ENCODE peak calls at places on chromosomes 4 and X, in five cellular contexts. One of them, this sample, is unnamed.

GRCh38 chr4:11805837-11806236 is 377.1 kb upstream of the HS3ST1 start:
- DNase-seq in fibroblast of mammary gland: peak
- DNase-seq in transverse colon: no peak
- DNase-seq in BE2C: no peak
- DNase-seq in A673: peak
- DNase-seq in this sample: no peak

GRCh38 chr4:182073278-182073677 is 169.9 kb upstream of the TENM3 start:
- DNase-seq in fibroblast of mammary gland: no peak
- DNase-seq in transverse colon: no peak
- DNase-seq in BE2C: no peak
- DNase-seq in A673: no peak
- DNase-seq in this sample: no peak

GRCh38 chrX:132965461-132965860 is 7.0 kb upstream of the HS6ST2 start:
- DNase-seq in fibroblast of mammary gland: no peak
- DNase-seq in transverse colon: no peak
- DNase-seq in BE2C: no peak
- DNase-seq in A673: no peak
- DNase-seq in this sample: no peak

GRCh38 chrX:15838017-15838416 is 16.6 kb downstream of the AP1S2 start:
- DNase-seq in fibroblast of mammary gland: no peak
- DNase-seq in transverse colon: no peak
- DNase-seq in BE2C: no peak
- DNase-seq in A673: peak
- DNase-seq in this sample: no peak

GRCh38 chr4:186823989-186824388 is 100.3 kb upstream of the FAT1 start:
- DNase-seq in fibroblast of mammary gland: no peak
- DNase-seq in transverse colon: no peak
- DNase-seq in BE2C: no peak
- DNase-seq in A673: no peak
- DNase-seq in this sample: no peak

GRCh38 chr4:146260521-146260920 is 46.2 kb downstream of the REELD1 start:
- DNase-seq in fibroblast of mammary gland: no peak
- DNase-seq in transverse colon: no peak
- DNase-seq in BE2C: no peak
- DNase-seq in A673: no peak
- DNase-seq in this sample: no peak

GRCh38 chr4:66750273-66750672 is 795.0 kb downstream of the CENPC start:
- DNase-seq in fibroblast of mammary gland: no peak
- DNase-seq in transverse colon: no peak
- DNase-seq in BE2C: no peak
- DNase-seq in A673: no peak
- DNase-seq in this sample: no peak

GRCh38 chr4:25712611-25713010 is 57.0 kb downstream of the SLC34A2 start:
- DNase-seq in fibroblast of mammary gland: no peak
- DNase-seq in transverse colon: no peak
- DNase-seq in BE2C: peak
- DNase-seq in A673: no peak
- DNase-seq in this sample: no peak

GRCh38 chr4:121307441-121308327 is 73.1 kb downstream of the QRFPR start:
- DNase-seq in fibroblast of mammary gland: peak
- DNase-seq in transverse colon: peak
- DNase-seq in BE2C: peak
- DNase-seq in A673: peak
- DNase-seq in this sample: peak

DNA sequence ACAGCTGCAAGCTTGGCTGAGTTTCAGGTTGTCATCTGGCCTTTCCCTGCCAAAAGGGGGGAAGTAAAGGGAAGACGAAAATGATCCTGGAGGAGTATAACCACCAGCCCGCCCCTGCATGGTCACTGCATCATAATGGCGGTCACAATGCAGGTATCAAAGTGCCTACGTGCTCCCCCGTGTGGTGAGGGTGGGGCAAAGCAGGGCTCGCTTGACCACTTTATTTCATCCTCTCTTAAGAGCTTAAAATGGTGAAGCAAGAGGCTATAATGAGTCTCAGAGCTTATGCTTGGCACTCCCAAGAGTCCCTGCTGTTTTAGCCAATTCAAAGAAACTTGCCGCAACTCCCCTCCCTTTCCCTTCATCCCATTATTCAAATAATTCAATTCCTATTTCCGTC is 105.6 kb downstream of the APOOL start:
- DNase-seq in fibroblast of mammary gland: peak
- DNase-seq in transverse colon: no peak
- DNase-seq in BE2C: peak
- DNase-seq in A673: peak
- DNase-seq in this sample: peak
- TF ChIP-seq CTCF in fibroblast of mammary gland: peak
- TF ChIP-seq CTCF in transverse colon: no peak
- TF ChIP-seq CTCF in BE2C: peak
- TF ChIP-seq CTCF in A673: peak
- TF ChIP-seq CTCF in this sample: no peak

GRCh38 chr4:57037982-57038604 is 59.4 kb downstream of the POLR2B start:
- DNase-seq in fibroblast of mammary gland: peak
- DNase-seq in transverse colon: peak
- DNase-seq in BE2C: peak
- DNase-seq in A673: peak
- DNase-seq in this sample: peak
- TF ChIP-seq CTCF in fibroblast of mammary gland: peak
- TF ChIP-seq CTCF in transverse colon: peak
- TF ChIP-seq CTCF in BE2C: peak
- TF ChIP-seq CTCF in A673: peak
- TF ChIP-seq CTCF in this sample: peak

DNA sequence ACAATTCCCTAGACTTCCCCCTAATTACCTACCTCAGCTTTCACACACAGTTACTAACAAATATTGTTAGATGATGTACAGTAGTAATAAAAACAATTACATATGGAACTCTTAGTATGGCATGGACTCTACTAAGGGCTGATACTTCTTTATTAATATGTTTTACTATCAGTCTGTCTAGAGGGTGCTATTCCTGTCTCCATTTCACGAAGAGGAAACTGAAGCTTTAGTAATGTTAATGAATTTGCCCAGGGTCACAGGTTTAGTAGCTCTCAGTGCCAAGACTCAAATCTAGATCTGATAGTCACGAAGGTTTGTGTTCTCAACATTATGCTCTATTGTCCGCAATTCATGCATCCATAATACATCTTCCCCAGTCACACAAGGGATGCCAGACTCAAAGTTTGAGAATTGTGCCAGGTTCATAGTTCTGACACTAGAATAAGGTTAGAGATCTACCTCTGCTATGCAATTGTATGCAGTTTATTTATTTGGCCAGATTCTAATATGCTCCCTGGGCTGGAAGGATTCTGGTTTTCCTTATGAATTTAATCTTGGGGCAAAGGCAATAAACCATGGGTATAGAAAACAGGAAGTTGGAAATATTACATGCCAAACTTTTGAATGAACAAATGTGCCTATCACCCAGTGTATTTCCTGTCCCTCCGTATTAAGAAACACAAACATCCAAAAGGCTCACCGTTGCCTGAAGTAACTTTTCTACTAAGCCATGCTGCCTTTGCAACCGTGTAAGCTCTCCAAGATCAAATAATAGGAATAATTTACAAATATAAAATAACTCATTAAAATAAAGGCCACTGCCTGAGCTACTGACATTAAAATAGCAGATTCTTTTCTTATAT is 478.5 kb downstream of the INPP4B start:
- DNase-seq in fibroblast of mammary gland: no peak
- DNase-seq in transverse colon: no peak
- DNase-seq in BE2C: no peak
- DNase-seq in A673: peak
- DNase-seq in this sample: no peak
- TF ChIP-seq CTCF in fibroblast of mammary gland: no peak
- TF ChIP-seq CTCF in transverse colon: no peak
- TF ChIP-seq CTCF in BE2C: no peak
- TF ChIP-seq CTCF in A673: peak
- TF ChIP-seq CTCF in this sample: no peak

DNA sequence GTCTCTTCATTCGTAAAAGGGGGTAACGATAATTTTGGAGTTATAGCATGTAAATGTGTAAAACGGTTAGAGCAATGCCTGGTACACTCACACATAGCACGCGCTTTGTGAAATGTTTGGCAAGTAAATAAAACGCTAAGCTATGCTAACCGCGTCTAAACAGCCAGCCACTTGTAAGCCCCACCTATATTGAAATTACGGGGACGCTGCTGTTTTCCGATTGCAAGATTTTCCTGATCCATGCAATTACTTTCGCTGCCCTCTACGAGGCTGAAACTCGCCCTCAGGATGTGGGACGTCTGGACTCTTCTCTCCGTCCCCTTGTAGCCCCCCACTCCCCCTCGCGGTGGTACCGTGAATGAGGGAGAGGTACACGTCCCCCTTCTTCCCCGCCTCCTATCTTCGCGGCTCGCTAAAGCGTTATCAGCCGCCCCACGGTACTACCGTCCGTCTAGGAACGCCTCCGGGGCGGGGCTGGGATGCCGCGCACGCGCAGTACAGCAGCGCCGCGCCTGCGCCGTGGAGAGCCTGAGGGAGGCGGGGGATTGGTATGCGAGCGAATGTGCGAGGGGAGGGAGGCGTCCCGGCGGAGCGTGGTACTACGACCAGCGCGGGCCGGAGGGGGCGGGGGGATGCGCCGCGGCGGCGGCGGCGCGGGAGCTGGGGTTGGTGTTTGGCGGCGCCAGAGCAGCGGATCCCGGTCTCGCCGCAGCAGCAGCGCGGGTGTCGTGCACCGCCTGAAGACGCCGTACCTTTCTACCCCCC is at the start of gene STIM2:
- DNase-seq in fibroblast of mammary gland: peak
- DNase-seq in transverse colon: peak
- DNase-seq in BE2C: peak
- DNase-seq in A673: peak
- DNase-seq in this sample: peak
- TF ChIP-seq CTCF in fibroblast of mammary gland: peak
- TF ChIP-seq CTCF in transverse colon: peak
- TF ChIP-seq CTCF in BE2C: peak
- TF ChIP-seq CTCF in A673: peak
- TF ChIP-seq CTCF in this sample: peak

GRCh38 chrX:109890910-109891502 is 111.9 kb upstream of the TMEM164 start:
- DNase-seq in fibroblast of mammary gland: peak
- DNase-seq in transverse colon: peak
- DNase-seq in BE2C: peak
- DNase-seq in A673: peak
- DNase-seq in this sample: peak
- TF ChIP-seq CTCF in fibroblast of mammary gland: peak
- TF ChIP-seq CTCF in transverse colon: peak
- TF ChIP-seq CTCF in BE2C: peak
- TF ChIP-seq CTCF in A673: peak
- TF ChIP-seq CTCF in this sample: peak

GRCh38 chrX:7852166-7852565 is 9.2 kb downstream of the VCX start:
- DNase-seq in fibroblast of mammary gland: no peak
- DNase-seq in transverse colon: no peak
- DNase-seq in BE2C: no peak
- DNase-seq in A673: no peak
- DNase-seq in this sample: no peak
- TF ChIP-seq CTCF in fibroblast of mammary gland: no peak
- TF ChIP-seq CTCF in transverse colon: no peak
- TF ChIP-seq CTCF in BE2C: no peak
- TF ChIP-seq CTCF in A673: no peak
- TF ChIP-seq CTCF in this sample: no peak

GRCh38 chr4:56690393-56690971 is 9.4 kb upstream of the HOPX start:
- DNase-seq in fibroblast of mammary gland: no peak
- DNase-seq in transverse colon: no peak
- DNase-seq in BE2C: no peak
- DNase-seq in A673: no peak
- DNase-seq in this sample: no peak
- TF ChIP-seq CTCF in fibroblast of mammary gland: no peak
- TF ChIP-seq CTCF in transverse colon: no peak
- TF ChIP-seq CTCF in BE2C: no peak
- TF ChIP-seq CTCF in A673: no peak
- TF ChIP-seq CTCF in this sample: no peak

GRCh38 chr4:54228064-54228527 is 997 bp upstream of the PDGFRA start:
- DNase-seq in fibroblast of mammary gland: peak
- DNase-seq in transverse colon: peak
- DNase-seq in BE2C: peak
- DNase-seq in A673: peak
- DNase-seq in this sample: peak
- TF ChIP-seq CTCF in fibroblast of mammary gland: peak
- TF ChIP-seq CTCF in transverse colon: peak
- TF ChIP-seq CTCF in BE2C: peak
- TF ChIP-seq CTCF in A673: peak
- TF ChIP-seq CTCF in this sample: peak